ENCODE peak calls at places on chromosome 20, in five cellular contexts. V is body of pancreas, F is H1, R is uterus, K is prostate gland. B is an unnamed sample.

GRCh38 chr20:46699651-46700359 is 9.6 kb upstream of the SLC2A10 start:
- DNase-seq in V (no peak), F (no peak), R (no peak), K (no peak), B (no peak)

GRCh38 chr20:47464380-47465101 is 37.1 kb upstream of the NCOA3 start:
- DNase-seq in V (peak; percentile 78), F (no peak), R (no peak), K (peak; percentile 94), B (no peak)

GRCh38 chr20:9130407-9130995 is 61.6 kb downstream of the PLCB4 start:
- DNase-seq in V (no peak), F (no peak), R (no peak), K (no peak), B (no peak)

GRCh38 chr20:47727170-47727880 is 58.0 kb downstream of the SULF2 start:
- DNase-seq in V (no peak), F (no peak), R (no peak), K (no peak), B (peak; percentile 94)

GRCh38 chr20:48131581-48131980 is 346.3 kb upstream of the SULF2 start:
- DNase-seq in V (no peak), F (no peak), R (peak; percentile 70), K (no peak), B (no peak)

GRCh38 chr20:59588236-59588855 is 16.0 kb upstream of the PHACTR3 start:
- DNase-seq in V (no peak), F (no peak), R (no peak), K (no peak), B (peak; percentile 63)

GRCh38 chr20:5364136-5364821 is 47.5 kb upstream of the PROKR2 start:
- DNase-seq in V (no peak), F (no peak), R (no peak), K (no peak), B (no peak)

GRCh38 chr20:6583134-6583738 is 184.2 kb upstream of the BMP2 start:
- DNase-seq in V (peak; percentile 66), F (peak; percentile 48), R (no peak), K (peak; percentile 20), B (peak; percentile 54)

GRCh38 chr20:17543531-17543961 is 12.4 kb upstream of the BFSP1 start:
- DNase-seq in V (no peak), F (no peak), R (no peak), K (no peak), B (no peak)

GRCh38 chr20:24465730-24466129 is 3.7 kb upstream of the SYNDIG1 start:
- DNase-seq in V (no peak), F (no peak), R (no peak), K (no peak), B (no peak)

GRCh38 chr20:60055740-60056139 is 97.5 kb downstream of the CDH26 start:
- DNase-seq in V (peak; percentile 18), F (no peak), R (no peak), K (no peak), B (peak; percentile 89)

GRCh38 chr20:57751411-57751810 is 41.6 kb upstream of the PMEPA1 start:
- DNase-seq in V (no peak), F (no peak), R (no peak), K (no peak), B (peak; percentile 12)

GRCh38 chr20:8476023-8476422 is 344.0 kb downstream of the PLCB1 start:
- DNase-seq in V (no peak), F (no peak), R (no peak), K (no peak), B (no peak)

GRCh38 chr20:10490706-10491105 is 55.6 kb downstream of the SLX4IP start:
- DNase-seq in V (no peak), F (no peak), R (no peak), K (no peak), B (no peak)

GRCh38 chr20:10489853-10490627 is 54.9 kb downstream of the SLX4IP start:
- DNase-seq in V (no peak), F (no peak), R (no peak), K (no peak), B (no peak)

GRCh38 chr20:10495173-10495572 is 60.1 kb downstream of the SLX4IP start:
- DNase-seq in V (no peak), F (no peak), R (no peak), K (no peak), B (no peak)

GRCh38 chr20:10492065-10492464 is 57.0 kb downstream of the SLX4IP start:
- DNase-seq in V (no peak), F (no peak), R (no peak), K (no peak), B (no peak)

GRCh38 chr20:10492844-10493243 is 57.7 kb downstream of the SLX4IP start:
- DNase-seq in V (no peak), F (no peak), R (no peak), K (no peak), B (no peak)
- TF ChIP-seq CTCF in V (no peak), F (no peak), R (no peak), K (no peak), B (no peak)

GRCh38 chr20:31572042-31572700 is 32.9 kb upstream of the ID1 start:
- DNase-seq in V (no peak), F (no peak), R (no peak), K (no peak), B (no peak)

GRCh38 chr20:31572701-31573554 is 32.2 kb upstream of the ID1 start:
- DNase-seq in V (peak; percentile 98), F (peak; percentile 92), R (peak; percentile 97), K (peak; percentile 93), B (peak; percentile 98)

GRCh38 chr20:31570021-31570463 is 35.0 kb upstream of the ID1 start:
- DNase-seq in V (no peak), F (no peak), R (no peak), K (no peak), B (no peak)

GRCh38 chr20:31569163-31570020 is 35.7 kb upstream of the ID1 start:
- DNase-seq in V (peak; percentile 53), F (peak; percentile 93), R (peak; percentile 62), K (no peak), B (peak; percentile 86)

DNA sequence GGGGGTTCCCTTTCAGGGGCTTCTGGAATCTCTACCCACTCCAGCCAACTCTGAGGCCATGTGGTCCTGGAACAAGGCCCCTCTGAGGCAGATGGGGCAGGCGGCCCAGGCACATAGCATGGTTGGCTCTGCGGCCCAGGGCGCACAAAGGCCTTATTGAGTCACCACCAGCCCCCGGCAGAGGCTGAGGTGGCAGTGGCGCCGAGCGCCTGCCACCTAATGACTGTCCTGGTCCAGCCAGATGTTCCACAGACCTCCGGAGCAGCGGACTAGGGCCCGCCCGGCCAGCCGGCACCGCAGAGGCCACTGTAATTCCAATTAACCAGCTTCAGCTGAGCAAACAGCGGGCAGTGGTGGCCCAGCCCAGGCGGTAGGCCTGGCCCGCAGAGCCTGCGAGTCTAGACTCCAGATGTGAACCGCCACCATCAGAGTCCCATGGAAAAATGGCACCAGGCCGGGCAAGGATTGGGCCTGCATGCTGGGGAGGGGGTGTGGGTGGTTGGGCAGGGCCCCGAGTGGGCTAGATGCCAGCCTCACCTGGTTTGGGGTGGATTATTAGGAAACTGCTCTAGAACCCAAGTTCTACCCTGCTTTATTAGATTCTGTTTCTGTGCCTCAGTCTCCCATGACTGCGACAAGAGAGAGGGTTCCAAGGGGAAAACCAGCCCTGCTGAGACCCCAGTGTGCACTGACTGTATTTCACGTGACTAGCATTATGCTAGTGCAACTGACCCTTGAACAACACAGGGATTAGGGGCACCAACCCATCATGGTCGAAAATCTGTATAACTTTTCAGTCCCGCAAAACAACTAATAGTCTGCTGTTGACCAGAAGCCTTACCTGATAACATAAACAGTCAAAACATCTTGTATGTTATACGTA is 34.1 kb upstream of the ID1 start:
- DNase-seq in V (no peak), F (no peak), R (no peak), K (no peak), B (peak; percentile 80)
- H3K4me1 ChIP-seq in V (peaks cover 30% of the 10 kb centered on the region), F (peaks cover 38% of the 10 kb centered on the region), R (peaks cover 3% of the 10 kb centered on the region), K (peaks cover 6% of the 10 kb centered on the region), B (peaks cover 9% of the 10 kb centered on the region)

DNA sequence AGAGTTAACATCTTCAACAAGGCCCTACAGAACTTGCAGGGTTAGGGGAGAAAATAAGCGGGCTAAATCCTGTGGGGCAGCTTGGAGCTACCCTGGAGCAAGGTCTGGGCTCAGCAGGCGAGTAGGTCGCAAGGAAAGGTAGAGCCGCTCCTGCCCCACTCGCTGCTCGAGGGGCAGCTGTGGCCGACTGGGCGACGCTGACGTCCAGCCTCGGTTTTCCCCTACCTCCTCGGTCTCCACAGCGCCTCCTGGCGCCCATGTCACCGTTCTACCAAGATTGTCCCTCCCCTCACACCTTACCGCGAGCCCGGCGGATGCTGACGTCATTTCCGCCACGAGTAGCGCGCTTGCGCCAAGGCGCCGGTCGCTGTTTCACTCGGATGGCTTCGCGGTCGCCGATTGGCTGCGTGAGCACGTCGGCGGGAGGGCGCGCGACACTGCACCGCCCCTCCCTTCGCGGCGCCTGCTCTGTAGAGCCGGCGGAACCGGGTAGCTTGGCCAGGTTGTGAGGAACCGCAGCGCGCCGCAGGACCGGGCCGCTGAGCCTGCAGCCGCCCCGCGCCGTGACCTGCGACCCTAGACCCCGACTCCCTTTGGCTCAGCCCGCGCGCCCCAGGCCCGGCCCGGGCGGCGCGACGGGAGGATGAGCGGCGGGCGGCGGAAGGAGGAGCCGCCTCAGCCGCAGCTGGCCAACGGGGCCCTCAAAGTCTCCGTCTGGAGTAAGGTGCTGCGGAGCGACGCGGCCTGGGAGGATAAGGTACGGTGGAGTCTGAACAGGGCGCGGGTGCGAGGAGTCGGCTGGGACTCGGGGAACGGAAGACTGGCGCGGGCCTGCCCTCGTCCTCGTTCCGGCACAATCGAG is at the start of gene RAB5IF:
- DNase-seq in V (peak; percentile 99), F (peak; percentile 100), R (peak; percentile 100), K (peak; percentile 97), B (peak; percentile 100)
- TF ChIP-seq POLR2A in V (peak; percentile 95), F (peak; percentile 66), R (peak; percentile 84), K (peak; percentile 79), B (peak; percentile 48)

GRCh38 chr20:45087115-45087785 is 13.7 kb downstream of the KCNS1 start:
- DNase-seq in V (no peak), F (no peak), R (no peak), K (no peak), B (no peak)

GRCh38 chr20:45085289-45085688 is 15.6 kb downstream of the KCNS1 start:
- DNase-seq in V (no peak), F (no peak), R (no peak), K (no peak), B (no peak)

GRCh38 chr20:45088247-45088646 is 12.7 kb downstream of the KCNS1 start:
- DNase-seq in V (no peak), F (no peak), R (no peak), K (no peak), B (no peak)

GRCh38 chr20:45087814-45088213 is 13.1 kb downstream of the KCNS1 start:
- DNase-seq in V (no peak), F (no peak), R (no peak), K (no peak), B (no peak)

DNA sequence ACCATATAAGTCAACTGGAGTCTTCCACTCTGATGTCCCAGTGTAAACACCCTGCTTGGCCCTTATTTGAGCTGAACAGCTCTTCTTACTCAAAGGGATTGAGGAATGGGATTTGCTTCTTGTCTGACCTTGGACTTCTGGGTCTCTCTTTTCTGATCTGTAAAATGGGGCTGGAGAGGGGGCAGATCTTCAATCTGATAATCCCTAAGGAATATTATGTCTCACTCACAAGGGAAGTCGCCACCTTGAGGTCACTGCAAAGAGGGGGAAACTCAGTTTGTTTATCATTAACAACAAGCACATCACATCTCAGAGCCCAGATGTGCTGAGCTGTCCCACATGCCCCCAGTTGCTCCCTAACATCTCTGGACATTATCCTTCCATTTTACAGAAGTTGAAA is 15.1 kb downstream of the KCNS1 start:
- DNase-seq in V (no peak), F (no peak), R (no peak), K (no peak), B (no peak)
- TF ChIP-seq CTCF in V (no peak), F (no peak), R (no peak), K (no peak), B (no peak)

GRCh38 chr20:64146301-64146935 is 17.8 kb upstream of the MYT1 start:
- DNase-seq in V (peak; percentile 4), F (peak; percentile 11), R (no peak), K (no peak), B (peak; percentile 10)
- H3K4me1 ChIP-seq in V (no peaks in the 10 kb centered on the region), F (peaks cover 5% of the 10 kb centered on the region), R (no peaks in the 10 kb centered on the region), K (no peaks in the 10 kb centered on the region), B (no peaks in the 10 kb centered on the region)

B was measured in spleen.